ENCODE peak calls at places on chromosomes 16 and 17, in eight cellular contexts. W is AG04450, K is left lung, G is GM13977, F is ascending aorta, N is neural crest cell, Q is D721Med, Z is pancreas. V is an unnamed sample.

GRCh38 chr16:82665025-82665424 is 38.3 kb downstream of the CDH13 start:
- DNase-seq in W (no peak), K (no peak), G (no peak), F (no peak), N (no peak), Q (no peak), Z (no peak), V (no peak)

GRCh38 chr17:50177983-50178834 is 12.4 kb downstream of the SGCA start:
- DNase-seq in W (peak), K (peak), G (peak), F (peak), N (peak), Q (no peak), Z (peak), V (peak)

GRCh38 chr17:68455756-68456528 is 1.4 kb downstream of the WIPI1 start:
- DNase-seq in W (no peak), K (no peak), G (no peak), F (no peak), N (no peak), Q (no peak), Z (no peak), V (no peak)

GRCh38 chr16:69798466-69798865 is 36.3 kb downstream of the WWP2 start:
- DNase-seq in W (no peak), K (no peak), G (no peak), F (no peak), N (no peak), Q (no peak), Z (no peak), V (no peak)

GRCh38 chr16:27892879-27893278 is 170.6 kb downstream of the GSG1L start:
- DNase-seq in W (no peak), K (no peak), G (no peak), F (no peak), N (no peak), Q (no peak), Z (no peak), V (no peak)

GRCh38 chr17:46976626-46977270 is 2.3 kb downstream of the RPRML start:
- DNase-seq in W (no peak), K (no peak), G (no peak), F (no peak), N (no peak), Q (no peak), Z (no peak), V (no peak)

GRCh38 chr17:82696916-82697807 is 1.3 kb downstream of the RAB40B start:
- DNase-seq in W (no peak), K (no peak), G (peak), F (no peak), N (no peak), Q (no peak), Z (no peak), V (peak)

GRCh38 chr16:84058664-84059063 is 16.1 kb upstream of the SLC38A8 start:
- DNase-seq in W (no peak), K (no peak), G (no peak), F (no peak), N (no peak), Q (no peak), Z (no peak), V (no peak)

GRCh38 chr17:46013127-46013501 is 14.1 kb downstream of the STH start:
- DNase-seq in W (no peak), K (no peak), G (no peak), F (no peak), N (no peak), Q (no peak), Z (no peak), V (no peak)

GRCh38 chr16:47136101-47136820 is 7.5 kb downstream of the NETO2 start:
- DNase-seq in W (no peak), K (no peak), G (no peak), F (no peak), N (no peak), Q (no peak), Z (no peak), V (peak)

GRCh38 chr17:60743812-60744211 is 66.2 kb downstream of the BCAS3 start:
- DNase-seq in W (peak), K (no peak), G (no peak), F (no peak), N (no peak), Q (no peak), Z (no peak), V (no peak)

GRCh38 chr16:51971184-51971583 is 575.8 kb downstream of the TOX3 start:
- DNase-seq in W (no peak), K (no peak), G (no peak), F (no peak), N (peak), Q (no peak), Z (no peak), V (no peak)

GRCh38 chr16:64250866-64251265 is 871.0 kb downstream of the CDH11 start:
- DNase-seq in W (no peak), K (no peak), G (no peak), F (no peak), N (no peak), Q (no peak), Z (no peak), V (no peak)

DNA sequence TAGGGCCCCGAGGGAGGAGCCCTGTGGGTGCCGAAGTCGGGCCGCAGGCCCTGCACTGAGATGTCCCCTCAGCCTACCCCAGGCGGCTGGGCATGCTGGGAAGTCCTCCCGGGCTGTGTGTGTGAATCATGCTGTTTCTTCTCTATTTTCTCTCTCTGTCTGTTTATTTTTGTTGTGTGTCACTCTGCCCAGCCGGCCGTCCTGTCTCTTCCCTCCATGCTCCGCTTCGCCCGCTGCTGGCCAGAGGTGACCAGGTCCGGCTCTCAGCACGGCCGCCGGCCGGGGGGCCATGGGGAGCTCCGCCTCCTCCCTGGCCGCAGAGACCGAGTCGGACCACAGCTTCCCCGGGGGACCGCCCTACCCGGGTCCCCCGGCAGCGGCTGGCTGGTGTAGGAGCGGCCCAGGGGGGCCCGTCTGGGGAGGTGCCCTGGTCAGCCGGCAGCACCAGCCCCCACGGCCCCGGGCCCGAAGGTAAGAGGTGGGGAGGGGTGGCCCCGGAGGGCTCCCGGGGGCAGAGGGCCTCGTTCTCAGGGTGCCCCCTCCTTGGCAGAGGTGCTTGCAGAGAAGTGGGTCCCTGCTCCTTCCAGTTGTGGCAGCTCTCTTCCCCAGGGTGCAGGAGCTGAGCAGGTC is 12.5 kb downstream of the CAPN15 start:
- DNase-seq in W (peak), K (no peak), G (no peak), F (no peak), N (no peak), Q (no peak), Z (no peak), V (no peak)
- TF ChIP-seq CTCF in W (peak), K (no peak), G (no peak), F (no peak), N (no peak), Q (no peak), Z (no peak), V (no peak)

DNA sequence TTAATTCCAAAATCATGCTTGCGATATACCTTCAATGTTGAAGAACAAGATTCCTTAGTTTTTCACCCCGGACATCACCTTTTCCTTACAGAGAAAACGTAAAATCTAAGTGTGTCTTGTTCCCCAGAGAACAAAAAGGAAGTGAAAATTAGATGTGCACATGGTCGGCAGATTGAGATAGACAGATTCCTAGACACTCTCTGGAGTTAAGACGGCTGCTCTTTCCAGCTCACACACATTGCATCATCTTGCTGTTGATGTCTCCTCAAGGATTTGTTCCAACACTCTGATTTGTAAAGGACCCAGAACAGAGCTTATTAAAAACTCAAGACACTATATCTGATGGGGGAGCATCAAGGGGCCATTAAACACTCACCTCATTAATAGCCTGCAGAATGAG is 228.0 kb downstream of the GRIN2A start:
- DNase-seq in W (no peak), K (no peak), G (no peak), F (no peak), N (no peak), Q (no peak), Z (no peak), V (no peak)
- TF ChIP-seq CTCF in W (no peak), K (no peak), G (no peak), F (no peak), N (no peak), Q (no peak), Z (no peak), V (no peak)

DNA sequence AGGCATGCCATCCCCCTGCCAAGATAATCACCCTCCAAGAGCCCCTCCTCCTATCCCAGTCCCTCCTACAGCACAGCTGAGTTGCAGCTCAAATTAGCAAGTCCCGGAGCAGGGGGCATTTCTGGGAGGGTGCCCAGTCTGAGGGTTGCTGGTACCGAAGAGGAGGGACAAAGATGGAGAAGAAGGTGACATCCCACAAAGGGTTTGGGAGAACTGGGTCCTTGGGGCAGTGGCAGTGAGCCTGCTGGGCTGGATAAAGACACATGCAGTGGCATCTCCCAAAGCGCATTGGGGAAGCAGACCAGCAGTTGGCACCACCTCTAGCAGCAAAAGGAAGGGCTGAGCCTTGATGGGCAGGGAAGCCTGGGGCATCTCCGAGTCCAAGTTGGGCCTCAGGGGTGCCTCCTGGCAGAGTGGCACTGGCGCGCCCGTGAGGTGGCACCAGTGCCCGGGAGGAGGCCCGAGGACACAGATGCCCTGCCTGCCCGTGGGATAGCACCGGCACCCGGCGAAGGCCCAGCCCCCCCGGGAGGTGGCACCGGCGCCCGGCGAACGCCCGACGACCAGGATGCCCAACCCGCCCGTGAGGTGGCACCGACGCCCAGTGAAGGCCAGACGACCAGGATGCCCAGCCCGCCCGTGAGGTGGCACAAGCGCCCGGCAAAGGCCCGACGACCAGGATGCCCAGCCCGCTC is 622 bp downstream of the TOM1L2 start:
- DNase-seq in W (no peak), K (peak), G (no peak), F (peak), N (no peak), Q (no peak), Z (peak), V (no peak)
- TF ChIP-seq CTCF in W (no peak), K (no peak), G (no peak), F (no peak), N (no peak), Q (no peak), Z (no peak), V (no peak)

GRCh38 chr16:85563515-85564276 is 49.4 kb upstream of the GSE1 start:
- DNase-seq in W (no peak), K (peak), G (no peak), F (peak), N (no peak), Q (no peak), Z (no peak), V (no peak)
- TF ChIP-seq CTCF in W (no peak), K (no peak), G (no peak), F (no peak), N (no peak), Q (no peak), Z (no peak), V (no peak)

DNA sequence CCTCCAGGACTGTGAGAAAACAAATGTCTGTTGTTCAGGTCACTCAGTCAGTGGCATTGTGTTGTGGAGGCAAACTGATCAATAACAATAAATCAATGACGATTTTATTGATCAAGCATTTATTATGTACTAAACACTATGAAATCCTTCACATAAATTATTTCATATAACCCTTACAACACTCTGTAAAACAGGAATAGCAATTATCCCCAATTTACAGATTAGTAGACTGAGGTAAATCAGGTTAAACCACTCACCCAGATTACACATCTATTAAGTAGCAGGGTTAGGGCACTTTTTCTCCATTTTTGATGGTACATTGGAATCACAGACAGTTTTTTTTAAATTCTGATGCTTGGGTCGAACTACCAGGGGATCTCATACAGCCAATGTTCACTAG is 372.8 kb upstream of the MAF start:
- DNase-seq in W (no peak), K (no peak), G (no peak), F (no peak), N (no peak), Q (no peak), Z (no peak), V (no peak)
- TF ChIP-seq CTCF in W (no peak), K (no peak), G (no peak), F (no peak), N (no peak), Q (no peak), Z (no peak), V (no peak)

DNA sequence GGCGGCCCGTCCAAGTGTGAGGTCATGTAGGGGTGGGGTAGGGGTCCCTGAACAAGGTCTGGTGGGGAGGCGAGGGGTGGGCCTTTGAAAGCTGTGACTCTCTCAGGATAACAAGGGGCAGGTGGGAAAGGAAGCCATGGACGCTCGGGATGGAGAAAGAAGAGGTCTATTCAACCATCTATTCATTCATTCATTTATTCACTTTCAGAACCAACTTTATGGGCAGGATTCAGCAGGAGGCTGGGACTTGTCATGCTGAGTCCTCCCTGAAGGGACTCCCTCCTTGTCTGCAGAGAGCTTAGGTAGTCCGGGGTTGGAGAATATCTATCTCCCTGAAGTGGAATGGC is 8.6 kb upstream of the CD300A start:
- DNase-seq in W (no peak), K (no peak), G (no peak), F (no peak), N (no peak), Q (no peak), Z (no peak), V (no peak)
- TF ChIP-seq CTCF in W (no peak), K (peak), G (no peak), F (no peak), N (peak), Q (no peak), Z (no peak), V (no peak)

GRCh38 chr16:89354325-89354724 is 136.0 kb downstream of the ANKRD11 start:
- DNase-seq in W (no peak), K (no peak), G (no peak), F (no peak), N (no peak), Q (no peak), Z (peak), V (no peak)

GRCh38 chr16:89357460-89357859 is 132.9 kb downstream of the ANKRD11 start:
- DNase-seq in W (no peak), K (peak), G (no peak), F (no peak), N (peak), Q (no peak), Z (no peak), V (no peak)

GRCh38 chr16:89355686-89356085 is 134.7 kb downstream of the ANKRD11 start:
- DNase-seq in W (no peak), K (no peak), G (no peak), F (no peak), N (no peak), Q (no peak), Z (no peak), V (no peak)

GRCh38 chr16:89357055-89357454 is 133.3 kb downstream of the ANKRD11 start:
- DNase-seq in W (no peak), K (no peak), G (no peak), F (no peak), N (no peak), Q (no peak), Z (no peak), V (no peak)

DNA sequence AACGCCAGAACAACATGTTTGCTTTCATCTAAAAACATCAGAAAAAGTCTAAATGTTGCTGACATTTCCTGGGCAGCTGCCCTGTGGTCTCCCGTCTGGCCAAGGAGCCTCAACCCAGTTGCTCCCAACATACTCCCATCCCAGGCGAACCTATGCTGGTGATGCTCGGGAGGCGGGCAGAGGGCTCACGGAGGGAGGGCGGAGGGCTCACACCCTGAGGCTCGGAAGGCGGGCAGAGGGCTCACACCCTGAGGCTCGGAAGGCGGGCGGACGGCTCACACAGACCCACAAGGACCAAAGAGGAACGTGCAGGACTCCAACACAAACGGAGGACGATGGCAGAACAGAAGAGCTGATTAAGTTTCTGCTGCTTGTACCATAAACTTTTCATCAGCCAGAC is 135.3 kb downstream of the ANKRD11 start:
- DNase-seq in W (no peak), K (no peak), G (no peak), F (no peak), N (no peak), Q (no peak), Z (no peak), V (no peak)
- TF ChIP-seq CTCF in W (no peak), K (no peak), G (no peak), F (no peak), N (no peak), Q (no peak), Z (no peak), V (no peak)